ENCODE peak calls at places on chromosomes 1 and 21, in ten cellular contexts. R, J, M, Y, G, D, O, Z, E and X are unnamed samples.

GRCh38 chr1:3650248-3651010 is 526 bp upstream of the WRAP73 start:
- DNase-seq in R (no peak), J (no peak), M (no peak), Y (no peak), G (no peak), D (no peak), O (no peak), Z (no peak), E (no peak), X (no peak)

GRCh38 chr1:77282187-77282865 is 507 bp downstream of the AK5 start:
- DNase-seq in R (peak; percentile 54), J (peak; percentile 67), M (no peak), Y (no peak), G (peak; percentile 13), D (peak; percentile 44), O (peak; percentile 31), Z (peak; percentile 45), E (peak; percentile 36), X (peak; percentile 52)

GRCh38 chr1:41765109-41765655 is 153.5 kb downstream of the HIVEP3 start:
- DNase-seq in R (peak; percentile 52), J (no peak), M (no peak), Y (no peak), G (no peak), D (peak; percentile 32), O (no peak), Z (no peak), E (no peak), X (no peak)

GRCh38 chr1:153422450-153423068 is 6.2 kb downstream of the S100A7A start:
- DNase-seq in R (peak; percentile 52), J (peak; percentile 43), M (peak; percentile 20), Y (no peak), G (peak; percentile 43), D (peak; percentile 65), O (peak; percentile 46), Z (peak; percentile 86), E (peak; percentile 74), X (peak; percentile 62)

GRCh38 chr1:65141918-65142317 is 6.1 kb upstream of the AK4 start:
- DNase-seq in R (no peak), J (no peak), M (no peak), Y (no peak), G (no peak), D (no peak), O (no peak), Z (no peak), E (no peak), X (no peak)

GRCh38 chr1:214264196-214264595 is 16.8 kb upstream of the SMYD2 start:
- DNase-seq in R (no peak), J (no peak), M (no peak), Y (no peak), G (no peak), D (no peak), O (no peak), Z (peak; percentile 42), E (no peak), X (no peak)

GRCh38 chr1:5811419-5811818 is 180.8 kb downstream of the NPHP4 start:
- DNase-seq in R (no peak), J (no peak), M (no peak), Y (no peak), G (no peak), D (no peak), O (no peak), Z (no peak), E (no peak), X (no peak)

GRCh38 chr21:26909972-26910371 is 56.9 kb downstream of the ADAMTS5 start:
- DNase-seq in R (no peak), J (no peak), M (no peak), Y (no peak), G (peak; percentile 10), D (peak; percentile 10), O (no peak), Z (peak; percentile 65), E (no peak), X (no peak)

GRCh38 chr1:51840182-51840581 is 38.3 kb downstream of the NRDC start:
- DNase-seq in R (no peak), J (no peak), M (no peak), Y (no peak), G (no peak), D (no peak), O (no peak), Z (no peak), E (no peak), X (no peak)

GRCh38 chr1:154689063-154689462 is 81.1 kb upstream of the ADAR start:
- DNase-seq in R (no peak), J (no peak), M (no peak), Y (no peak), G (no peak), D (no peak), O (no peak), Z (no peak), E (no peak), X (no peak)

GRCh38 chr21:41865002-41865777 is 14.0 kb downstream of the PRDM15 start:
- DNase-seq in R (no peak), J (no peak), M (no peak), Y (no peak), G (no peak), D (no peak), O (no peak), Z (no peak), E (peak; percentile 11), X (no peak)

GRCh38 chr1:243343970-243344749 is 88.3 kb downstream of the SDCCAG8 start:
- DNase-seq in R (peak; percentile 52), J (peak; percentile 21), M (no peak), Y (no peak), G (peak; percentile 43), D (peak; percentile 56), O (no peak), Z (peak; percentile 47), E (no peak), X (no peak)

GRCh38 chr1:152061952-152062351 is 25.1 kb upstream of the S100A11 start:
- DNase-seq in R (no peak), J (no peak), M (no peak), Y (no peak), G (no peak), D (no peak), O (no peak), Z (no peak), E (no peak), X (no peak)

GRCh38 chr1:110243146-110243545 is 33.0 kb downstream of the KCNC4 start:
- DNase-seq in R (no peak), J (no peak), M (no peak), Y (no peak), G (no peak), D (no peak), O (no peak), Z (no peak), E (no peak), X (no peak)

GRCh38 chr1:185559151-185559550 is 175.0 kb upstream of the HMCN1 start:
- DNase-seq in R (no peak), J (no peak), M (no peak), Y (no peak), G (no peak), D (no peak), O (no peak), Z (no peak), E (no peak), X (no peak)

GRCh38 chr1:25647106-25647505 is 30.5 kb downstream of the MAN1C1 start:
- DNase-seq in R (no peak), J (no peak), M (no peak), Y (no peak), G (no peak), D (no peak), O (no peak), Z (no peak), E (no peak), X (no peak)

GRCh38 chr1:67853704-67854103 is 20.4 kb upstream of the GNG12 start:
- DNase-seq in R (no peak), J (peak; percentile 54), M (peak; percentile 64), Y (no peak), G (no peak), D (peak; percentile 88), O (peak; percentile 69), Z (peak; percentile 79), E (peak; percentile 51), X (no peak)